ENCODE peak calls at places on chromosomes 2 and 18, in eight cellular contexts. One of them, this sample, is unnamed.
A peak's percentile ranks its signal among the peaks of the same experiment; 100 is the strongest.

GRCh38 chr2:204250692-204251091 is 294.6 kb upstream of the PARD3B start:
- DNase-seq in sigmoid colon: no peak
- DNase-seq in dorsolateral prefrontal cortex: no peak
- DNase-seq in cardiac muscle cell: no peak
- DNase-seq in fibroblast of mammary gland: no peak
- DNase-seq in mammary epithelial cell: no peak
- DNase-seq in endodermal cell: no peak
- DNase-seq in AG04450: no peak
- DNase-seq in this sample: no peak

GRCh38 chr2:98085649-98086048 is 1.3 kb upstream of the VWA3B start:
- DNase-seq in sigmoid colon: no peak
- DNase-seq in dorsolateral prefrontal cortex: no peak
- DNase-seq in cardiac muscle cell: no peak
- DNase-seq in fibroblast of mammary gland: no peak
- DNase-seq in mammary epithelial cell: no peak
- DNase-seq in endodermal cell: no peak
- DNase-seq in AG04450: no peak
- DNase-seq in this sample: no peak

GRCh38 chr18:70907673-70908072 is 618.8 kb downstream of the SOCS6 start:
- DNase-seq in sigmoid colon: no peak
- DNase-seq in dorsolateral prefrontal cortex: no peak
- DNase-seq in cardiac muscle cell: no peak
- DNase-seq in fibroblast of mammary gland: no peak
- DNase-seq in mammary epithelial cell: no peak
- DNase-seq in endodermal cell: peak; percentile 63
- DNase-seq in AG04450: no peak
- DNase-seq in this sample: peak; percentile 2

GRCh38 chr2:98465456-98466201 is 21.0 kb downstream of the INPP4A start:
- DNase-seq in sigmoid colon: peak; percentile 81
- DNase-seq in dorsolateral prefrontal cortex: no peak
- DNase-seq in cardiac muscle cell: no peak
- DNase-seq in fibroblast of mammary gland: peak; percentile 39
- DNase-seq in mammary epithelial cell: no peak
- DNase-seq in endodermal cell: no peak
- DNase-seq in AG04450: no peak
- DNase-seq in this sample: peak; percentile 40

GRCh38 chr2:219398721-219399333 is 11.1 kb upstream of the DNPEP start:
- DNase-seq in sigmoid colon: no peak
- DNase-seq in dorsolateral prefrontal cortex: no peak
- DNase-seq in cardiac muscle cell: no peak
- DNase-seq in fibroblast of mammary gland: no peak
- DNase-seq in mammary epithelial cell: no peak
- DNase-seq in endodermal cell: no peak
- DNase-seq in AG04450: no peak
- DNase-seq in this sample: no peak

GRCh38 chr2:239697765-239698164 is 296.9 kb upstream of the HDAC4 start:
- DNase-seq in sigmoid colon: no peak
- DNase-seq in dorsolateral prefrontal cortex: no peak
- DNase-seq in cardiac muscle cell: no peak
- DNase-seq in fibroblast of mammary gland: no peak
- DNase-seq in mammary epithelial cell: no peak
- DNase-seq in endodermal cell: peak; percentile 22
- DNase-seq in AG04450: no peak
- DNase-seq in this sample: no peak

GRCh38 chr2:68463287-68463877 is 3.7 kb downstream of the FBXO48 start:
- DNase-seq in sigmoid colon: no peak
- DNase-seq in dorsolateral prefrontal cortex: no peak
- DNase-seq in cardiac muscle cell: peak; percentile 76
- DNase-seq in fibroblast of mammary gland: peak; percentile 67
- DNase-seq in mammary epithelial cell: peak; percentile 48
- DNase-seq in endodermal cell: no peak
- DNase-seq in AG04450: peak; percentile 21
- DNase-seq in this sample: no peak

GRCh38 chr18:39942702-39943101 is 2012.3 kb upstream of the PIK3C3 start:
- DNase-seq in sigmoid colon: no peak
- DNase-seq in dorsolateral prefrontal cortex: no peak
- DNase-seq in cardiac muscle cell: no peak
- DNase-seq in fibroblast of mammary gland: no peak
- DNase-seq in mammary epithelial cell: no peak
- DNase-seq in endodermal cell: no peak
- DNase-seq in AG04450: no peak
- DNase-seq in this sample: no peak

GRCh38 chr2:229163893-229164292 is 107.2 kb downstream of the PID1 start:
- DNase-seq in sigmoid colon: no peak
- DNase-seq in dorsolateral prefrontal cortex: no peak
- DNase-seq in cardiac muscle cell: no peak
- DNase-seq in fibroblast of mammary gland: no peak
- DNase-seq in mammary epithelial cell: no peak
- DNase-seq in endodermal cell: no peak
- DNase-seq in AG04450: no peak
- DNase-seq in this sample: no peak

GRCh38 chr18:58054041-58054733 is 10.2 kb downstream of the NEDD4L start:
- DNase-seq in sigmoid colon: no peak
- DNase-seq in dorsolateral prefrontal cortex: no peak
- DNase-seq in cardiac muscle cell: no peak
- DNase-seq in fibroblast of mammary gland: peak; percentile 48
- DNase-seq in mammary epithelial cell: peak; percentile 63
- DNase-seq in endodermal cell: peak; percentile 68
- DNase-seq in AG04450: no peak
- DNase-seq in this sample: no peak

GRCh38 chr2:64565358-64565757 is 41.2 kb downstream of the AFTPH start:
- DNase-seq in sigmoid colon: no peak
- DNase-seq in dorsolateral prefrontal cortex: no peak
- DNase-seq in cardiac muscle cell: no peak
- DNase-seq in fibroblast of mammary gland: no peak
- DNase-seq in mammary epithelial cell: no peak
- DNase-seq in endodermal cell: no peak
- DNase-seq in AG04450: no peak
- DNase-seq in this sample: no peak

GRCh38 chr2:146826388-146826787 is 1018.4 kb upstream of the ACVR2A start:
- DNase-seq in sigmoid colon: no peak
- DNase-seq in dorsolateral prefrontal cortex: no peak
- DNase-seq in cardiac muscle cell: no peak
- DNase-seq in fibroblast of mammary gland: no peak
- DNase-seq in mammary epithelial cell: no peak
- DNase-seq in endodermal cell: no peak
- DNase-seq in AG04450: no peak
- DNase-seq in this sample: no peak

GRCh38 chr2:240948086-240948485 is 42.0 kb downstream of the CROCC2 start:
- DNase-seq in sigmoid colon: peak; percentile 34
- DNase-seq in dorsolateral prefrontal cortex: no peak
- DNase-seq in cardiac muscle cell: no peak
- DNase-seq in fibroblast of mammary gland: no peak
- DNase-seq in mammary epithelial cell: no peak
- DNase-seq in endodermal cell: no peak
- DNase-seq in AG04450: no peak
- DNase-seq in this sample: no peak

GRCh38 chr18:45621068-45621511 is 5.8 kb downstream of the SLC14A2 start:
- DNase-seq in sigmoid colon: no peak
- DNase-seq in dorsolateral prefrontal cortex: peak; percentile 7
- DNase-seq in cardiac muscle cell: peak; percentile 65
- DNase-seq in fibroblast of mammary gland: peak; percentile 53
- DNase-seq in mammary epithelial cell: peak; percentile 16
- DNase-seq in endodermal cell: peak; percentile 80
- DNase-seq in AG04450: no peak
- DNase-seq in this sample: no peak

GRCh38 chr18:67302043-67302442 is 214.5 kb downstream of the DSEL start:
- DNase-seq in sigmoid colon: no peak
- DNase-seq in dorsolateral prefrontal cortex: no peak
- DNase-seq in cardiac muscle cell: no peak
- DNase-seq in fibroblast of mammary gland: peak; percentile 53
- DNase-seq in mammary epithelial cell: peak; percentile 39
- DNase-seq in endodermal cell: no peak
- DNase-seq in AG04450: no peak
- DNase-seq in this sample: no peak

GRCh38 chr2:68365087-68365486 is at the start of gene PLEK:
- DNase-seq in sigmoid colon: peak; percentile 79
- DNase-seq in dorsolateral prefrontal cortex: peak; percentile 23
- DNase-seq in cardiac muscle cell: no peak
- DNase-seq in fibroblast of mammary gland: no peak
- DNase-seq in mammary epithelial cell: no peak
- DNase-seq in endodermal cell: no peak
- DNase-seq in AG04450: no peak
- DNase-seq in this sample: no peak

GRCh38 chr2:164890533-164890932 is 48.9 kb upstream of the COBLL1 start:
- DNase-seq in sigmoid colon: no peak
- DNase-seq in dorsolateral prefrontal cortex: no peak
- DNase-seq in cardiac muscle cell: no peak
- DNase-seq in fibroblast of mammary gland: no peak
- DNase-seq in mammary epithelial cell: no peak
- DNase-seq in endodermal cell: no peak
- DNase-seq in AG04450: no peak
- DNase-seq in this sample: no peak

GRCh38 chr18:8474661-8475060 is 134.6 kb upstream of the RAB12 start:
- DNase-seq in sigmoid colon: no peak
- DNase-seq in dorsolateral prefrontal cortex: no peak
- DNase-seq in cardiac muscle cell: no peak
- DNase-seq in fibroblast of mammary gland: no peak
- DNase-seq in mammary epithelial cell: peak; percentile 42
- DNase-seq in endodermal cell: no peak
- DNase-seq in AG04450: no peak
- DNase-seq in this sample: no peak

GRCh38 chr2:80429251-80429650 is 124.7 kb upstream of the LRRTM1 start:
- DNase-seq in sigmoid colon: no peak
- DNase-seq in dorsolateral prefrontal cortex: no peak
- DNase-seq in cardiac muscle cell: no peak
- DNase-seq in fibroblast of mammary gland: no peak
- DNase-seq in mammary epithelial cell: no peak
- DNase-seq in endodermal cell: peak; percentile 46
- DNase-seq in AG04450: no peak
- DNase-seq in this sample: no peak
- H3K4me3 ChIP-seq in sigmoid colon: no peak overlapping the region
- H3K4me3 ChIP-seq in dorsolateral prefrontal cortex: no peak overlapping the region
- H3K4me3 ChIP-seq in cardiac muscle cell: no peak overlapping the region
- H3K4me3 ChIP-seq in fibroblast of mammary gland: no peak overlapping the region
- H3K4me3 ChIP-seq in mammary epithelial cell: no peak overlapping the region
- H3K4me3 ChIP-seq in endodermal cell: no peak overlapping the region
- H3K4me3 ChIP-seq in AG04450: no peak overlapping the region
- H3K4me3 ChIP-seq in this sample: no peak overlapping the region

GRCh38 chr18:500556-501405 is at the start of gene COLEC12:
- DNase-seq in sigmoid colon: peak; percentile 66
- DNase-seq in dorsolateral prefrontal cortex: peak; percentile 16
- DNase-seq in cardiac muscle cell: peak; percentile 81
- DNase-seq in fibroblast of mammary gland: no peak
- DNase-seq in mammary epithelial cell: no peak
- DNase-seq in endodermal cell: peak; percentile 74
- DNase-seq in AG04450: no peak
- DNase-seq in this sample: no peak

GRCh38 chr18:498901-499300 is 1.6 kb downstream of the COLEC12 start:
- DNase-seq in sigmoid colon: no peak
- DNase-seq in dorsolateral prefrontal cortex: no peak
- DNase-seq in cardiac muscle cell: no peak
- DNase-seq in fibroblast of mammary gland: no peak
- DNase-seq in mammary epithelial cell: no peak
- DNase-seq in endodermal cell: no peak
- DNase-seq in AG04450: no peak
- DNase-seq in this sample: no peak

GRCh38 chr18:499351-500229 is 911 bp downstream of the COLEC12 start:
- DNase-seq in sigmoid colon: peak; percentile 65
- DNase-seq in dorsolateral prefrontal cortex: no peak
- DNase-seq in cardiac muscle cell: peak; percentile 52
- DNase-seq in fibroblast of mammary gland: peak; percentile 80
- DNase-seq in mammary epithelial cell: peak; percentile 27
- DNase-seq in endodermal cell: peak; percentile 74
- DNase-seq in AG04450: no peak
- DNase-seq in this sample: no peak

GRCh38 chr18:501406-501714 is 859 bp upstream of the COLEC12 start:
- DNase-seq in sigmoid colon: no peak
- DNase-seq in dorsolateral prefrontal cortex: no peak
- DNase-seq in cardiac muscle cell: no peak
- DNase-seq in fibroblast of mammary gland: no peak
- DNase-seq in mammary epithelial cell: no peak
- DNase-seq in endodermal cell: no peak
- DNase-seq in AG04450: no peak
- DNase-seq in this sample: no peak

DNA sequence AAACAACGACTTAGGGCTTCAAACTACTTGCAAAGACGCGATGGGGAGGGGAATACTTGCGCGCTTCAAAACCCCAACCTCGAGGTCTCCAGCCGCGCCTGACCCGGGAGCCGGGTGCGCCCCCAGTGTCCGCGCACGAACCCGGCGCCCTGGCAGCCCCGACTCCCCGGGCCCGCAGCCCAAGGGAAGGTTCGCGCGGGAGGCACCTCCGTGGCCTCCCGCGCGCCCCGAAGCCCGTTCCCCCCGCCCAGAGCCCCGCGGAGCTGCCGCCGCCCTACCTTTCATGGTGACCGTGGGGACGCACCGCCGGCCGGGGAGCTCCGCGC is 308 bp downstream of the COLEC12 start:
- DNase-seq in sigmoid colon: peak; percentile 62
- DNase-seq in dorsolateral prefrontal cortex: no peak
- DNase-seq in cardiac muscle cell: peak; percentile 49
- DNase-seq in fibroblast of mammary gland: peak; percentile 59
- DNase-seq in mammary epithelial cell: peak; percentile 11
- DNase-seq in endodermal cell: peak; percentile 66
- DNase-seq in AG04450: no peak
- DNase-seq in this sample: no peak
- TF ChIP-seq CTCF in sigmoid colon: no peak
- TF ChIP-seq CTCF in dorsolateral prefrontal cortex: no peak
- TF ChIP-seq CTCF in cardiac muscle cell: peak; percentile 26
- TF ChIP-seq CTCF in fibroblast of mammary gland: no peak
- TF ChIP-seq CTCF in mammary epithelial cell: no peak
- TF ChIP-seq CTCF in endodermal cell: peak; percentile 60
- TF ChIP-seq CTCF in AG04450: no peak
- TF ChIP-seq CTCF in this sample: no peak

DNA sequence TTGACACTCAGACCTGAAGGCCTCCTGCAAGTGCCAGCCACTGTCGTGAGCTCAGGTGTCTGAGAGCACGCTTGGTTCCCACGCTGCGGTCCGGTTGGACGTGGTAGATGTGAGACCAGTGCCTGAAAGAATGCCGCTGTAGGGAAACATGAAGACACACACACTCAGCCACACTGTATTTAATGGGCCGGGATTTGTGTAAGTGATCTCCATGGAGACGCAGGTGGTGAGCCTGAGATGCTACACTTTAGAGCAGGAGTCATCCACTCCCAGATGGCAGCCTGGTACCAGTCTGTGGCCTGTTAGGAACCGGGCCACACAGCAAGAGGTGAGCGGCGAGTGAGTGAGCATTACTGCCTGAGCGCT is 311.4 kb downstream of the GBX2 start:
- DNase-seq in sigmoid colon: no peak
- DNase-seq in dorsolateral prefrontal cortex: no peak
- DNase-seq in cardiac muscle cell: no peak
- DNase-seq in fibroblast of mammary gland: no peak
- DNase-seq in mammary epithelial cell: no peak
- DNase-seq in endodermal cell: no peak
- DNase-seq in AG04450: no peak
- DNase-seq in this sample: no peak
- H3K4me3 ChIP-seq in sigmoid colon: no peak overlapping the region
- H3K4me3 ChIP-seq in dorsolateral prefrontal cortex: no peak overlapping the region
- H3K4me3 ChIP-seq in cardiac muscle cell: no peak overlapping the region
- H3K4me3 ChIP-seq in fibroblast of mammary gland: no peak overlapping the region
- H3K4me3 ChIP-seq in mammary epithelial cell: no peak overlapping the region
- H3K4me3 ChIP-seq in endodermal cell: no peak overlapping the region
- H3K4me3 ChIP-seq in AG04450: no peak overlapping the region
- H3K4me3 ChIP-seq in this sample: no peak overlapping the region

DNA sequence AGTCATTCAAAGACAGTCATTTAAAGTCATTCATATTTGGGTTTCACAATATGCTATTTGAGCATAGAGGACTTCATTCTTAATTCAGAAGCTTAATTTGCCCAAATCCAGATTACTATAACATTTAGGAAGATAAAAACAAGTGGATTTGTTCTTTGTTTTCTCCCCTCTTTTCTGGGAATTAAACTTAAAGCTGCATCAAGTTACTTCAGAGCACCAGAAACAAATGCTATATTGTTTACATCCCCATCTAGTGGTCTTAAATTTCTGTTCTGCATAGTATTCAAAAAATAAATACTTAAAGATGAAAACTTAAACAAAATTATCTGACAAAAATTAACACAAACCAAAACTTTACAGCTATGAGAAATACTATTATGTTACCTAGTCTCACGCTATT is 34.7 kb upstream of the MARCHF7 start:
- DNase-seq in sigmoid colon: no peak
- DNase-seq in dorsolateral prefrontal cortex: no peak
- DNase-seq in cardiac muscle cell: no peak
- DNase-seq in fibroblast of mammary gland: peak; percentile 33
- DNase-seq in mammary epithelial cell: no peak
- DNase-seq in endodermal cell: no peak
- DNase-seq in AG04450: no peak
- DNase-seq in this sample: no peak
- TF ChIP-seq CTCF in sigmoid colon: no peak
- TF ChIP-seq CTCF in dorsolateral prefrontal cortex: peak; percentile 71
- TF ChIP-seq CTCF in cardiac muscle cell: peak; percentile 41
- TF ChIP-seq CTCF in fibroblast of mammary gland: peak; percentile 43
- TF ChIP-seq CTCF in mammary epithelial cell: no peak
- TF ChIP-seq CTCF in endodermal cell: peak; percentile 22
- TF ChIP-seq CTCF in AG04450: peak; percentile 46
- TF ChIP-seq CTCF in this sample: peak; percentile 42